ENCODE peak calls at places on chromosome 1, in nine cellular contexts. R is left ventricle myocardium inferior, I is Caco-2, N is body of pancreas, D is right lobe of liver, F is mesenchymal stem cell, Z is heart right ventricle, V is lung, Y is PC-9. E is an unnamed sample. For H3K4me1, the result is how much of the 10 kb centered on the place peaks cover.

GRCh38 chr1:153397924-153398651 is 7.2 kb upstream of the S100A8 start:
- DNase-seq in R (no peak), I (no peak), N (no peak), D (no peak), F (no peak), Z (no peak), V (no peak), Y (no peak), E (no peak)

GRCh38 chr1:10848109-10848684 is 51.8 kb upstream of the CASZ1 start:
- DNase-seq in R (no peak), I (no peak), N (no peak), D (peak), F (peak), Z (no peak), V (no peak), Y (no peak), E (no peak)

GRCh38 chr1:93668121-93668520 is 13.5 kb downstream of the BCAR3 start:
- DNase-seq in R (no peak), I (no peak), N (no peak), D (no peak), F (peak), Z (no peak), V (no peak), Y (no peak), E (no peak)

GRCh38 chr1:57576750-57577149 is 152.9 kb upstream of the DAB1 start:
- DNase-seq in R (no peak), I (peak), N (no peak), D (no peak), F (no peak), Z (no peak), V (no peak), Y (no peak), E (no peak)

GRCh38 chr1:98388431-98388830 is 273.1 kb upstream of the SNX7 start:
- DNase-seq in R (no peak), I (no peak), N (no peak), D (no peak), F (peak), Z (no peak), V (no peak), Y (no peak), E (no peak)

GRCh38 chr1:31031330-31032143 is 34.0 kb downstream of the PUM1 start:
- DNase-seq in R (no peak), I (no peak), N (no peak), D (no peak), F (no peak), Z (no peak), V (no peak), Y (no peak), E (no peak)

GRCh38 chr1:116243673-116244101 is 129.4 kb upstream of the ATP1A1 start:
- DNase-seq in R (no peak), I (no peak), N (no peak), D (no peak), F (no peak), Z (no peak), V (peak), Y (no peak), E (no peak)

GRCh38 chr1:215507119-215507518 is 60.0 kb upstream of the KCTD3 start:
- DNase-seq in R (no peak), I (no peak), N (no peak), D (no peak), F (peak), Z (no peak), V (no peak), Y (no peak), E (no peak)

GRCh38 chr1:66283583-66284041 is 250.3 kb upstream of the SGIP1 start:
- DNase-seq in R (no peak), I (no peak), N (no peak), D (no peak), F (no peak), Z (no peak), V (no peak), Y (no peak), E (no peak)

GRCh38 chr1:115063238-115063901 is 25.9 kb downstream of the TSPAN2 start:
- DNase-seq in R (no peak), I (no peak), N (no peak), D (no peak), F (no peak), Z (no peak), V (no peak), Y (peak), E (no peak)

GRCh38 chr1:78297828-78298227 is 192.9 kb upstream of the PTGFR start:
- DNase-seq in R (no peak), I (no peak), N (no peak), D (no peak), F (no peak), Z (no peak), V (no peak), Y (no peak), E (no peak)

GRCh38 chr1:22972760-22973159 is at the start of gene LACTBL1:
- DNase-seq in R (no peak), I (no peak), N (no peak), D (no peak), F (no peak), Z (no peak), V (no peak), Y (no peak), E (no peak)

GRCh38 chr1:92817986-92818764 is 13.7 kb upstream of the RPL5 start:
- DNase-seq in R (no peak), I (peak), N (no peak), D (no peak), F (no peak), Z (no peak), V (no peak), Y (no peak), E (no peak)

GRCh38 chr1:186102559-186103148 is 272.4 kb downstream of the TPR start:
- DNase-seq in R (no peak), I (no peak), N (no peak), D (no peak), F (peak), Z (no peak), V (no peak), Y (peak), E (no peak)

GRCh38 chr1:147072371-147073061 is 99.8 kb downstream of the PRKAB2 start:
- DNase-seq in R (no peak), I (no peak), N (no peak), D (no peak), F (no peak), Z (no peak), V (no peak), Y (no peak), E (peak)

GRCh38 chr1:54475357-54476230 is 69.4 kb upstream of the SSBP3 start:
- DNase-seq in R (no peak), I (no peak), N (no peak), D (no peak), F (no peak), Z (no peak), V (no peak), Y (no peak), E (no peak)

GRCh38 chr1:99963041-99963795 is 6.6 kb upstream of the SLC35A3 start:
- DNase-seq in R (no peak), I (no peak), N (no peak), D (no peak), F (peak), Z (no peak), V (no peak), Y (no peak), E (no peak)

GRCh38 chr1:111542187-111542586 is 38.8 kb upstream of the ADORA3 start:
- DNase-seq in R (no peak), I (peak), N (no peak), D (no peak), F (no peak), Z (no peak), V (no peak), Y (peak), E (no peak)

GRCh38 chr1:203410117-203410900 is 59.4 kb upstream of the FMOD start:
- DNase-seq in R (no peak), I (no peak), N (no peak), D (no peak), F (no peak), Z (no peak), V (no peak), Y (no peak), E (no peak)

GRCh38 chr1:203407301-203407700 is 56.4 kb upstream of the FMOD start:
- DNase-seq in R (no peak), I (no peak), N (no peak), D (no peak), F (no peak), Z (no peak), V (no peak), Y (no peak), E (no peak)

GRCh38 chr1:203406446-203407045 is 55.6 kb upstream of the FMOD start:
- DNase-seq in R (peak), I (no peak), N (no peak), D (no peak), F (peak), Z (peak), V (no peak), Y (no peak), E (peak)

GRCh38 chr1:203405703-203406430 is 54.9 kb upstream of the FMOD start:
- DNase-seq in R (no peak), I (no peak), N (no peak), D (no peak), F (no peak), Z (no peak), V (no peak), Y (no peak), E (no peak)

GRCh38 chr1:203408485-203409229 is 57.7 kb upstream of the FMOD start:
- DNase-seq in R (peak), I (no peak), N (peak), D (peak), F (peak), Z (peak), V (peak), Y (peak), E (peak)
- H3K4me1 ChIP-seq in R (half or more), I (under half), N (under half), D (under half), F (under half), Z (under half), V (under half), Y (under half), E (under half)

DNA sequence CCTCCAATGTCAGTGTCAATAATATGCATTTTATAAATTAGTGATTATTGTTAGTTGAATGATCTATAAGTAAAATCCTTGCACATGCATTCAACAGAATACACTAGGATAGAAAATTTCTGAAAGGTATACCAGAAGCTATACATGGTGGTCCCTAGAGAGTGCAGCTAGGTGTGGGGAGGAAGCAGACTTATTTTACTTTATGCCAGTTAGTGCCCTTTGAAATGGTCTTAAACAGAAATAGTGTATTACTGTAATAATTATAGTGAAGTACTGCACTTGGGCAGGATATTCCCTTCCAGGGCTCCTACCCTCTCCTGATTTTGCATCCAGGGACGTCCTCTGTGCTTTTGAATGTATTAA is 23.2 kb upstream of the WDR26 start:
- DNase-seq in R (no peak), I (no peak), N (no peak), D (no peak), F (no peak), Z (no peak), V (no peak), Y (no peak), E (no peak)
- H3K4me1 ChIP-seq in R (under half), I (under half), N (under half), D (under half), F (under half), Z (under half), V (under half), Y (under half), E (under half)

DNA sequence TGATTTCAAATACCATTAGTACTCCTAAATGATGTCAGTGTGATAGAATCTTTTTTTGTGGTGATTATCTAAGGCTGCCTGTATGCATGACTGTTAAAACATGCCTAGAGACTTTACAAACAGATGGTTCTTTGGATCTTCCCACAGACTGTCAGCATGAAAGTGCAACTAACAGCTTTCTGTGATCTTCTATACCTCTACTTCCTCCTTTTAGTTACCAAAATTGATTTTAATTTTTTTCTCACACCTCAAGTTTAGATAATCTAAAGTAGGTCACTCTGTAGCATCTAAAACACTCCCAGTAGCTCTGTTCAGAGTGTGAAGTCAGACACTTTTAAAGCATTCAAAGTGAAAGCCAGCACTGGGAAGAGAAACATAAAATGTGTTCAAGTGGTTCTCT is 534.5 kb downstream of the PTPRC start:
- DNase-seq in R (no peak), I (no peak), N (no peak), D (no peak), F (peak), Z (no peak), V (no peak), Y (no peak), E (no peak)
- H3K4me1 ChIP-seq in R (under half), I (under half), N (under half), D (under half), F (under half), Z (under half), V (under half), Y (under half), E (under half)

GRCh38 chr1:19476440-19477190 is 8.7 kb downstream of the CAPZB start:
- DNase-seq in R (no peak), I (no peak), N (no peak), D (peak), F (peak), Z (no peak), V (no peak), Y (no peak), E (no peak)

GRCh38 chr1:19472174-19472573 is 13.2 kb downstream of the CAPZB start:
- DNase-seq in R (no peak), I (peak), N (no peak), D (no peak), F (no peak), Z (no peak), V (no peak), Y (no peak), E (no peak)

GRCh38 chr1:19477284-19478240 is 7.8 kb downstream of the CAPZB start:
- DNase-seq in R (no peak), I (no peak), N (no peak), D (no peak), F (peak), Z (no peak), V (no peak), Y (no peak), E (no peak)

GRCh38 chr1:19469004-19469403 is 16.3 kb downstream of the CAPZB start:
- DNase-seq in R (no peak), I (no peak), N (no peak), D (no peak), F (no peak), Z (no peak), V (no peak), Y (no peak), E (no peak)

DNA sequence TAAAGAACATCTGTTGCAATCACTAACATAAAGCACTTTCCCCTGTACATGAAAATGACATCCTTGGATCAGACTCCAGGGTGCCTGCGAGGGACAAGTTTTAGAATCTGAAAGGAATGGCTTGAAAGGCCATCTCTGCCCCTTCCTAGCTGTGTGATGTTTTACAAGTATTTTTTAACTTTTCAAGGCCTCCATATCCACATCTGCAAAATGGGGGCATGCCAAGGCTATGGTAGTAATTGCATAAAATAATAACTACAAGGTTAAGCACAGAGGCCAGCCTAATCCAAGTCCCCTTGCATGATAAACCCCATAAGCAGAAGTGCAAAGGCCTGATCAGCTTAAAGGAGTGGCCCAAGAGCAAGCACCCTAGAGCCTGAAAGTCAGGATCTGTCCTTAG is 12.2 kb downstream of the CAPZB start:
- DNase-seq in R (no peak), I (no peak), N (no peak), D (no peak), F (no peak), Z (no peak), V (no peak), Y (no peak), E (no peak)
- H3K4me1 ChIP-seq in R (half or more), I (under half), N (under half), D (under half), F (under half), Z (half or more), V (under half), Y (under half), E (under half)

E was measured in kidney.